ENCODE peak calls at places on chromosomes 7 and 10, in ten cellular contexts. One of them, this sample, is unnamed.

GRCh38 chr7:4189151-4189570 is 492.9 kb upstream of the FOXK1 start:
- DNase-seq in NB4: no peak
- DNase-seq in thoracic aorta: peak; percentile 68
- DNase-seq in stomach: peak; percentile 77
- DNase-seq in cardiac fibroblast: peak; percentile 17
- DNase-seq in adrenal gland: peak; percentile 51
- DNase-seq in RWPE1: peak; percentile 96
- DNase-seq in A549: no peak
- DNase-seq in AG10803: peak; percentile 3
- DNase-seq in glutamatergic neuron: no peak
- DNase-seq in this sample: no peak

GRCh38 chr10:45440511-45441062 is 66.6 kb downstream of the ALOX5 start:
- DNase-seq in NB4: no peak
- DNase-seq in thoracic aorta: no peak
- DNase-seq in stomach: no peak
- DNase-seq in cardiac fibroblast: no peak
- DNase-seq in adrenal gland: no peak
- DNase-seq in RWPE1: no peak
- DNase-seq in A549: no peak
- DNase-seq in AG10803: no peak
- DNase-seq in glutamatergic neuron: no peak
- DNase-seq in this sample: peak; percentile 65

GRCh38 chr7:4479367-4480039 is 202.6 kb upstream of the FOXK1 start:
- DNase-seq in NB4: peak; percentile 83
- DNase-seq in thoracic aorta: no peak
- DNase-seq in stomach: no peak
- DNase-seq in cardiac fibroblast: peak; percentile 25
- DNase-seq in adrenal gland: peak; percentile 20
- DNase-seq in RWPE1: peak; percentile 76
- DNase-seq in A549: peak; percentile 72
- DNase-seq in AG10803: no peak
- DNase-seq in glutamatergic neuron: peak; percentile 51
- DNase-seq in this sample: no peak

GRCh38 chr7:157490465-157490912 is 153.7 kb downstream of the DNAJB6 start:
- DNase-seq in NB4: peak; percentile 100
- DNase-seq in thoracic aorta: no peak
- DNase-seq in stomach: peak; percentile 24
- DNase-seq in cardiac fibroblast: peak; percentile 57
- DNase-seq in adrenal gland: no peak
- DNase-seq in RWPE1: peak; percentile 29
- DNase-seq in A549: peak; percentile 77
- DNase-seq in AG10803: peak; percentile 8
- DNase-seq in glutamatergic neuron: no peak
- DNase-seq in this sample: peak; percentile 46

GRCh38 chr10:49667991-49668390 is 11.5 kb upstream of the C10orf53 start:
- DNase-seq in NB4: peak; percentile 41
- DNase-seq in thoracic aorta: no peak
- DNase-seq in stomach: no peak
- DNase-seq in cardiac fibroblast: no peak
- DNase-seq in adrenal gland: no peak
- DNase-seq in RWPE1: peak; percentile 24
- DNase-seq in A549: no peak
- DNase-seq in AG10803: no peak
- DNase-seq in glutamatergic neuron: no peak
- DNase-seq in this sample: peak; percentile 49

GRCh38 chr10:35451103-35452016 is 115.1 kb downstream of the CCNY start:
- DNase-seq in NB4: peak; percentile 60
- DNase-seq in thoracic aorta: no peak
- DNase-seq in stomach: no peak
- DNase-seq in cardiac fibroblast: peak; percentile 64
- DNase-seq in adrenal gland: no peak
- DNase-seq in RWPE1: no peak
- DNase-seq in A549: no peak
- DNase-seq in AG10803: no peak
- DNase-seq in glutamatergic neuron: no peak
- DNase-seq in this sample: no peak

GRCh38 chr7:66970310-66970709 is 25.1 kb downstream of the SBDS start:
- DNase-seq in NB4: no peak
- DNase-seq in thoracic aorta: no peak
- DNase-seq in stomach: peak; percentile 32
- DNase-seq in cardiac fibroblast: no peak
- DNase-seq in adrenal gland: no peak
- DNase-seq in RWPE1: no peak
- DNase-seq in A549: no peak
- DNase-seq in AG10803: no peak
- DNase-seq in glutamatergic neuron: no peak
- DNase-seq in this sample: no peak

GRCh38 chr7:2030475-2031456 is 202.0 kb downstream of the MAD1L1 start:
- DNase-seq in NB4: peak; percentile 63
- DNase-seq in thoracic aorta: no peak
- DNase-seq in stomach: no peak
- DNase-seq in cardiac fibroblast: no peak
- DNase-seq in adrenal gland: peak; percentile 4
- DNase-seq in RWPE1: no peak
- DNase-seq in A549: no peak
- DNase-seq in AG10803: no peak
- DNase-seq in glutamatergic neuron: no peak
- DNase-seq in this sample: no peak

GRCh38 chr10:93319855-93320254 is 162.3 kb downstream of the MYOF start:
- DNase-seq in NB4: no peak
- DNase-seq in thoracic aorta: no peak
- DNase-seq in stomach: no peak
- DNase-seq in cardiac fibroblast: no peak
- DNase-seq in adrenal gland: no peak
- DNase-seq in RWPE1: no peak
- DNase-seq in A549: no peak
- DNase-seq in AG10803: peak; percentile 91
- DNase-seq in glutamatergic neuron: no peak
- DNase-seq in this sample: no peak

GRCh38 chr7:92621641-92622429 is 31.6 kb upstream of the FAM133B start:
- DNase-seq in NB4: no peak
- DNase-seq in thoracic aorta: no peak
- DNase-seq in stomach: no peak
- DNase-seq in cardiac fibroblast: no peak
- DNase-seq in adrenal gland: no peak
- DNase-seq in RWPE1: no peak
- DNase-seq in A549: no peak
- DNase-seq in AG10803: no peak
- DNase-seq in glutamatergic neuron: no peak
- DNase-seq in this sample: no peak

GRCh38 chr10:131567279-131568162 is 256.0 kb upstream of the TCERG1L start:
- DNase-seq in NB4: no peak
- DNase-seq in thoracic aorta: no peak
- DNase-seq in stomach: peak; percentile 24
- DNase-seq in cardiac fibroblast: no peak
- DNase-seq in adrenal gland: no peak
- DNase-seq in RWPE1: no peak
- DNase-seq in A549: no peak
- DNase-seq in AG10803: no peak
- DNase-seq in glutamatergic neuron: no peak
- DNase-seq in this sample: peak; percentile 57

GRCh38 chr10:63166742-63167258 is 33.7 kb downstream of the NRBF2 start:
- DNase-seq in NB4: peak; percentile 84
- DNase-seq in thoracic aorta: no peak
- DNase-seq in stomach: no peak
- DNase-seq in cardiac fibroblast: peak; percentile 91
- DNase-seq in adrenal gland: peak; percentile 34
- DNase-seq in RWPE1: peak; percentile 49
- DNase-seq in A549: peak; percentile 31
- DNase-seq in AG10803: peak; percentile 77
- DNase-seq in glutamatergic neuron: no peak
- DNase-seq in this sample: no peak

GRCh38 chr10:18533921-18534320 is 117.5 kb downstream of the NSUN6 start:
- DNase-seq in NB4: no peak
- DNase-seq in thoracic aorta: no peak
- DNase-seq in stomach: no peak
- DNase-seq in cardiac fibroblast: no peak
- DNase-seq in adrenal gland: no peak
- DNase-seq in RWPE1: no peak
- DNase-seq in A549: no peak
- DNase-seq in AG10803: no peak
- DNase-seq in glutamatergic neuron: no peak
- DNase-seq in this sample: no peak

GRCh38 chr7:106012935-106013439 is 49.9 kb downstream of the CDHR3 start:
- DNase-seq in NB4: no peak
- DNase-seq in thoracic aorta: no peak
- DNase-seq in stomach: no peak
- DNase-seq in cardiac fibroblast: peak; percentile 83
- DNase-seq in adrenal gland: no peak
- DNase-seq in RWPE1: no peak
- DNase-seq in A549: no peak
- DNase-seq in AG10803: peak; percentile 84
- DNase-seq in glutamatergic neuron: no peak
- DNase-seq in this sample: no peak

GRCh38 chr10:12720217-12720981 is 281.1 kb downstream of the CCDC3 start:
- DNase-seq in NB4: peak; percentile 28
- DNase-seq in thoracic aorta: peak; percentile 95
- DNase-seq in stomach: peak; percentile 97
- DNase-seq in cardiac fibroblast: peak; percentile 88
- DNase-seq in adrenal gland: peak; percentile 78
- DNase-seq in RWPE1: peak; percentile 78
- DNase-seq in A549: peak; percentile 60
- DNase-seq in AG10803: peak; percentile 48
- DNase-seq in glutamatergic neuron: no peak
- DNase-seq in this sample: no peak

GRCh38 chr7:93779115-93779514 is 111.4 kb downstream of the TFPI2 start:
- DNase-seq in NB4: no peak
- DNase-seq in thoracic aorta: no peak
- DNase-seq in stomach: no peak
- DNase-seq in cardiac fibroblast: peak; percentile 10
- DNase-seq in adrenal gland: no peak
- DNase-seq in RWPE1: no peak
- DNase-seq in A549: no peak
- DNase-seq in AG10803: peak; percentile 4
- DNase-seq in glutamatergic neuron: no peak
- DNase-seq in this sample: no peak

GRCh38 chr10:79079490-79080355 is 11.0 kb downstream of the ZMIZ1 start:
- DNase-seq in NB4: peak; percentile 69
- DNase-seq in thoracic aorta: no peak
- DNase-seq in stomach: no peak
- DNase-seq in cardiac fibroblast: peak; percentile 35
- DNase-seq in adrenal gland: peak; percentile 63
- DNase-seq in RWPE1: no peak
- DNase-seq in A549: peak; percentile 63
- DNase-seq in AG10803: peak; percentile 63
- DNase-seq in glutamatergic neuron: no peak
- DNase-seq in this sample: no peak

GRCh38 chr10:72834183-72834825 is 59.2 kb upstream of the OIT3 start:
- DNase-seq in NB4: peak; percentile 78
- DNase-seq in thoracic aorta: no peak
- DNase-seq in stomach: peak; percentile 43
- DNase-seq in cardiac fibroblast: peak; percentile 88
- DNase-seq in adrenal gland: peak; percentile 55
- DNase-seq in RWPE1: peak; percentile 46
- DNase-seq in A549: peak; percentile 29
- DNase-seq in AG10803: peak; percentile 74
- DNase-seq in glutamatergic neuron: peak; percentile 28
- DNase-seq in this sample: no peak
- TF ChIP-seq CTCF in NB4: peak; percentile 51
- TF ChIP-seq CTCF in thoracic aorta: peak; percentile 61
- TF ChIP-seq CTCF in stomach: no peak
- TF ChIP-seq CTCF in cardiac fibroblast: peak; percentile 55
- TF ChIP-seq CTCF in adrenal gland: peak; percentile 75
- TF ChIP-seq CTCF in RWPE1: peak; percentile 60
- TF ChIP-seq CTCF in A549: peak; percentile 91
- TF ChIP-seq CTCF in AG10803: peak; percentile 77
- TF ChIP-seq CTCF in glutamatergic neuron: peak; percentile 60
- TF ChIP-seq CTCF in this sample: peak; percentile 79

GRCh38 chr10:110918269-110918632 is 729 bp downstream of the BBIP1 start:
- DNase-seq in NB4: no peak
- DNase-seq in thoracic aorta: peak; percentile 87
- DNase-seq in stomach: peak; percentile 97
- DNase-seq in cardiac fibroblast: peak; percentile 98
- DNase-seq in adrenal gland: peak; percentile 98
- DNase-seq in RWPE1: peak; percentile 99
- DNase-seq in A549: peak; percentile 89
- DNase-seq in AG10803: peak; percentile 97
- DNase-seq in glutamatergic neuron: no peak
- DNase-seq in this sample: no peak

GRCh38 chr10:110916554-110917346 is 2.2 kb downstream of the BBIP1 start:
- DNase-seq in NB4: peak; percentile 20
- DNase-seq in thoracic aorta: no peak
- DNase-seq in stomach: no peak
- DNase-seq in cardiac fibroblast: peak; percentile 66
- DNase-seq in adrenal gland: no peak
- DNase-seq in RWPE1: no peak
- DNase-seq in A549: no peak
- DNase-seq in AG10803: peak; percentile 95
- DNase-seq in glutamatergic neuron: no peak
- DNase-seq in this sample: no peak

GRCh38 chr10:110918633-110919348 is at the start of gene BBIP1:
- DNase-seq in NB4: peak; percentile 100
- DNase-seq in thoracic aorta: peak; percentile 98
- DNase-seq in stomach: no peak
- DNase-seq in cardiac fibroblast: peak; percentile 100
- DNase-seq in adrenal gland: no peak
- DNase-seq in RWPE1: peak; percentile 97
- DNase-seq in A549: peak; percentile 92
- DNase-seq in AG10803: peak; percentile 100
- DNase-seq in glutamatergic neuron: peak; percentile 94
- DNase-seq in this sample: peak; percentile 98

GRCh38 chr10:110919971-110920881 is 822 bp downstream of the SHOC2 start:
- DNase-seq in NB4: peak; percentile 94
- DNase-seq in thoracic aorta: no peak
- DNase-seq in stomach: no peak
- DNase-seq in cardiac fibroblast: peak; percentile 67
- DNase-seq in adrenal gland: peak; percentile 49
- DNase-seq in RWPE1: peak; percentile 27
- DNase-seq in A549: no peak
- DNase-seq in AG10803: peak; percentile 72
- DNase-seq in glutamatergic neuron: peak; percentile 43
- DNase-seq in this sample: no peak

GRCh38 chr10:110919349-110919931 is at the start of gene SHOC2:
- DNase-seq in NB4: no peak
- DNase-seq in thoracic aorta: no peak
- DNase-seq in stomach: peak; percentile 99
- DNase-seq in cardiac fibroblast: no peak
- DNase-seq in adrenal gland: peak; percentile 100
- DNase-seq in RWPE1: peak; percentile 79
- DNase-seq in A549: peak; percentile 55
- DNase-seq in AG10803: no peak
- DNase-seq in glutamatergic neuron: peak; percentile 96
- DNase-seq in this sample: peak; percentile 100
- TF ChIP-seq CTCF in NB4: peak; percentile 8
- TF ChIP-seq CTCF in thoracic aorta: no peak
- TF ChIP-seq CTCF in stomach: no peak
- TF ChIP-seq CTCF in cardiac fibroblast: peak; percentile 22
- TF ChIP-seq CTCF in adrenal gland: no peak
- TF ChIP-seq CTCF in RWPE1: no peak
- TF ChIP-seq CTCF in A549: no peak
- TF ChIP-seq CTCF in AG10803: peak; percentile 27
- TF ChIP-seq CTCF in glutamatergic neuron: no peak
- TF ChIP-seq CTCF in this sample: peak; percentile 43

GRCh38 chr7:111863269-111863668 is 301.0 kb upstream of the IMMP2L start:
- DNase-seq in NB4: no peak
- DNase-seq in thoracic aorta: no peak
- DNase-seq in stomach: no peak
- DNase-seq in cardiac fibroblast: no peak
- DNase-seq in adrenal gland: no peak
- DNase-seq in RWPE1: no peak
- DNase-seq in A549: no peak
- DNase-seq in AG10803: no peak
- DNase-seq in glutamatergic neuron: no peak
- DNase-seq in this sample: no peak
- TF ChIP-seq CTCF in NB4: no peak
- TF ChIP-seq CTCF in thoracic aorta: no peak
- TF ChIP-seq CTCF in stomach: no peak
- TF ChIP-seq CTCF in cardiac fibroblast: no peak
- TF ChIP-seq CTCF in adrenal gland: no peak
- TF ChIP-seq CTCF in RWPE1: no peak
- TF ChIP-seq CTCF in A549: no peak
- TF ChIP-seq CTCF in AG10803: no peak
- TF ChIP-seq CTCF in glutamatergic neuron: no peak
- TF ChIP-seq CTCF in this sample: no peak

GRCh38 chr10:119165171-119166110 is at the start of gene SFXN4:
- DNase-seq in NB4: peak; percentile 87
- DNase-seq in thoracic aorta: peak; percentile 15
- DNase-seq in stomach: peak; percentile 83
- DNase-seq in cardiac fibroblast: peak; percentile 58
- DNase-seq in adrenal gland: peak; percentile 76
- DNase-seq in RWPE1: peak; percentile 73
- DNase-seq in A549: peak; percentile 57
- DNase-seq in AG10803: peak; percentile 55
- DNase-seq in glutamatergic neuron: peak; percentile 66
- DNase-seq in this sample: peak; percentile 87
- TF ChIP-seq CTCF in NB4: no peak
- TF ChIP-seq CTCF in thoracic aorta: no peak
- TF ChIP-seq CTCF in stomach: no peak
- TF ChIP-seq CTCF in cardiac fibroblast: no peak
- TF ChIP-seq CTCF in adrenal gland: no peak
- TF ChIP-seq CTCF in RWPE1: no peak
- TF ChIP-seq CTCF in A549: no peak
- TF ChIP-seq CTCF in AG10803: no peak
- TF ChIP-seq CTCF in glutamatergic neuron: no peak
- TF ChIP-seq CTCF in this sample: no peak